ENCODE peak calls at places on chromosomes 5 and 9, in six cellular contexts. One of them, this sample, is unnamed. For H3K4me1, the result is how much of the 10 kb centered on the place peaks cover.

GRCh38 chr5:68421667-68422220 is 206.2 kb downstream of the PIK3R1 start:
- DNase-seq in A549: no peak
- DNase-seq in heart left ventricle: no peak
- DNase-seq in fibroblast of lung: no peak
- DNase-seq in upper lobe of right lung: no peak
- DNase-seq in left lung: no peak
- DNase-seq in this sample: no peak

GRCh38 chr5:111147502-111147901 is 55.4 kb downstream of the WDR36 start:
- DNase-seq in A549: no peak
- DNase-seq in heart left ventricle: no peak
- DNase-seq in left lung: no peak
- DNase-seq in upper lobe of right lung: no peak
- DNase-seq in fibroblast of lung: no peak
- DNase-seq in this sample: no peak

GRCh38 chr5:67244345-67244793 is 47.8 kb upstream of the CD180 start:
- DNase-seq in fibroblast of lung: no peak
- DNase-seq in heart left ventricle: peak
- DNase-seq in A549: no peak
- DNase-seq in upper lobe of right lung: no peak
- DNase-seq in left lung: no peak
- DNase-seq in this sample: no peak

GRCh38 chr5:78879541-78879940 is 105.6 kb downstream of the ARSB start:
- DNase-seq in fibroblast of lung: peak
- DNase-seq in left lung: no peak
- DNase-seq in heart left ventricle: no peak
- DNase-seq in A549: no peak
- DNase-seq in upper lobe of right lung: no peak
- DNase-seq in this sample: no peak

GRCh38 chr5:173547579-173547978 is 68.9 kb downstream of the BOD1 start:
- DNase-seq in A549: no peak
- DNase-seq in fibroblast of lung: peak
- DNase-seq in upper lobe of right lung: no peak
- DNase-seq in heart left ventricle: no peak
- DNase-seq in left lung: no peak
- DNase-seq in this sample: no peak

GRCh38 chr5:122492675-122493074 is 180.6 kb downstream of the SNCAIP start:
- DNase-seq in upper lobe of right lung: no peak
- DNase-seq in A549: peak
- DNase-seq in left lung: no peak
- DNase-seq in heart left ventricle: no peak
- DNase-seq in fibroblast of lung: peak
- DNase-seq in this sample: no peak

GRCh38 chr9:112913326-112913725 is 22.6 kb upstream of the SLC46A2 start:
- DNase-seq in upper lobe of right lung: no peak
- DNase-seq in A549: no peak
- DNase-seq in left lung: no peak
- DNase-seq in fibroblast of lung: no peak
- DNase-seq in heart left ventricle: no peak
- DNase-seq in this sample: no peak

GRCh38 chr5:119282628-119283027 is 73.2 kb upstream of the TNFAIP8 start:
- DNase-seq in heart left ventricle: no peak
- DNase-seq in A549: no peak
- DNase-seq in upper lobe of right lung: no peak
- DNase-seq in left lung: no peak
- DNase-seq in fibroblast of lung: no peak
- DNase-seq in this sample: no peak

GRCh38 chr9:76206821-76207220 is 187.4 kb downstream of the RFK start:
- DNase-seq in left lung: no peak
- DNase-seq in A549: no peak
- DNase-seq in fibroblast of lung: no peak
- DNase-seq in heart left ventricle: no peak
- DNase-seq in upper lobe of right lung: no peak
- DNase-seq in this sample: no peak

GRCh38 chr9:17453751-17454150 is 125.1 kb upstream of the SH3GL2 start:
- DNase-seq in upper lobe of right lung: no peak
- DNase-seq in fibroblast of lung: no peak
- DNase-seq in A549: no peak
- DNase-seq in left lung: no peak
- DNase-seq in heart left ventricle: no peak
- DNase-seq in this sample: no peak

GRCh38 chr5:151448038-151448985 is 909 bp downstream of the SLC36A1 start:
- DNase-seq in left lung: no peak
- DNase-seq in A549: peak
- DNase-seq in heart left ventricle: no peak
- DNase-seq in fibroblast of lung: peak
- DNase-seq in upper lobe of right lung: no peak
- DNase-seq in this sample: no peak

GRCh38 chr5:95080456-95080855 is 204.4 kb downstream of the MCTP1 start:
- DNase-seq in A549: no peak
- DNase-seq in fibroblast of lung: peak
- DNase-seq in left lung: no peak
- DNase-seq in heart left ventricle: no peak
- DNase-seq in upper lobe of right lung: no peak
- DNase-seq in this sample: no peak

GRCh38 chr9:81588148-81588874 is 101.0 kb downstream of the TLE1 start:
- DNase-seq in A549: peak
- DNase-seq in heart left ventricle: no peak
- DNase-seq in upper lobe of right lung: no peak
- DNase-seq in left lung: peak
- DNase-seq in fibroblast of lung: peak
- DNase-seq in this sample: peak

GRCh38 chr9:5446451-5447236 is 3.7 kb upstream of the CD274 start:
- DNase-seq in heart left ventricle: no peak
- DNase-seq in fibroblast of lung: no peak
- DNase-seq in A549: no peak
- DNase-seq in upper lobe of right lung: no peak
- DNase-seq in left lung: no peak
- DNase-seq in this sample: no peak

GRCh38 chr5:1666812-1667588 is 132.6 kb downstream of the MRPL36 start:
- DNase-seq in upper lobe of right lung: peak
- DNase-seq in left lung: no peak
- DNase-seq in A549: peak
- DNase-seq in fibroblast of lung: no peak
- DNase-seq in heart left ventricle: no peak
- DNase-seq in this sample: no peak

GRCh38 chr5:132397224-132397623 is 27.7 kb downstream of the SLC22A5 start:
- DNase-seq in heart left ventricle: no peak
- DNase-seq in upper lobe of right lung: no peak
- DNase-seq in A549: no peak
- DNase-seq in left lung: no peak
- DNase-seq in fibroblast of lung: no peak
- DNase-seq in this sample: no peak

GRCh38 chr5:137933491-137933911 is 44.2 kb downstream of the PKD2L2 start:
- DNase-seq in A549: no peak
- DNase-seq in left lung: no peak
- DNase-seq in upper lobe of right lung: no peak
- DNase-seq in fibroblast of lung: no peak
- DNase-seq in heart left ventricle: no peak
- DNase-seq in this sample: no peak

GRCh38 chr5:122129332-122129731 is at the start of gene ZNF474:
- DNase-seq in upper lobe of right lung: no peak
- DNase-seq in heart left ventricle: peak
- DNase-seq in left lung: peak
- DNase-seq in A549: peak
- DNase-seq in fibroblast of lung: peak
- DNase-seq in this sample: no peak

GRCh38 chr9:24939099-24939850 is 393.6 kb upstream of the IZUMO3 start:
- DNase-seq in left lung: no peak
- DNase-seq in A549: no peak
- DNase-seq in upper lobe of right lung: no peak
- DNase-seq in fibroblast of lung: no peak
- DNase-seq in heart left ventricle: no peak
- DNase-seq in this sample: no peak

GRCh38 chr5:17261075-17261474 is 43.6 kb downstream of the BASP1 start:
- DNase-seq in left lung: no peak
- DNase-seq in fibroblast of lung: no peak
- DNase-seq in A549: no peak
- DNase-seq in heart left ventricle: no peak
- DNase-seq in upper lobe of right lung: no peak
- DNase-seq in this sample: no peak

GRCh38 chr5:114449836-114450515 is 88.1 kb downstream of the KCNN2 start:
- DNase-seq in fibroblast of lung: peak
- DNase-seq in left lung: peak
- DNase-seq in A549: peak
- DNase-seq in upper lobe of right lung: peak
- DNase-seq in heart left ventricle: peak
- DNase-seq in this sample: peak

GRCh38 chr9:124812401-124813016 is 35.6 kb downstream of the OLFML2A start:
- DNase-seq in left lung: peak
- DNase-seq in heart left ventricle: no peak
- DNase-seq in A549: peak
- DNase-seq in upper lobe of right lung: no peak
- DNase-seq in fibroblast of lung: peak
- DNase-seq in this sample: no peak

GRCh38 chr5:113381791-113382190 is 53.0 kb downstream of the TSSK1B start:
- DNase-seq in upper lobe of right lung: no peak
- DNase-seq in A549: no peak
- DNase-seq in fibroblast of lung: no peak
- DNase-seq in heart left ventricle: no peak
- DNase-seq in left lung: no peak
- DNase-seq in this sample: no peak

GRCh38 chr9:34884732-34885131 is 73.4 kb upstream of the PHF24 start:
- DNase-seq in heart left ventricle: no peak
- DNase-seq in upper lobe of right lung: no peak
- DNase-seq in fibroblast of lung: no peak
- DNase-seq in A549: no peak
- DNase-seq in left lung: no peak
- DNase-seq in this sample: no peak

GRCh38 chr5:131274341-131275063 is 10.6 kb downstream of the CDC42SE2 start:
- DNase-seq in upper lobe of right lung: no peak
- DNase-seq in heart left ventricle: no peak
- DNase-seq in fibroblast of lung: no peak
- DNase-seq in left lung: no peak
- DNase-seq in A549: no peak
- DNase-seq in this sample: no peak
- H3K4me1 ChIP-seq in upper lobe of right lung: under half
- H3K4me1 ChIP-seq in heart left ventricle: under half
- H3K4me1 ChIP-seq in fibroblast of lung: under half
- H3K4me1 ChIP-seq in left lung: under half
- H3K4me1 ChIP-seq in A549: under half
- H3K4me1 ChIP-seq in this sample: under half

DNA sequence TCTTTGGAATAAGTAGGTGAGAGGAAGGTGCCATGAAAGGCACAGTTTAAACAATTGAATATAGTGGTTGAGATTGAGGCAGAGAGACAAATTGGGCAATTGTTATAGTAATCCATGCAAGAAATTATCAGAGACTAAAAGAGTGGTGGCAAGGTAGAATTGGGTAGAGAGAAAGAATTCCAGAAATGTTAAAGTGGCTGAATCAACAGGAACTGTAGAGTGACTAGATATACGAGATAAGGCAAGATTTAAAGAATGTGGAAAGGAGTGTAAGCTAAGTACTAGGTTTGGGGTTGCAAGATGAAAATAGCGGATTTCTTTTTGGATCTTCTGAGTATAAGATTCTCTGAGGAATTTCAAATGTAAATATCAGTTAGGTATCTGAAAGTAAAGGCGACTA is 285.2 kb downstream of the DMRTA1 start:
- DNase-seq in left lung: no peak
- DNase-seq in A549: no peak
- DNase-seq in fibroblast of lung: no peak
- DNase-seq in heart left ventricle: no peak
- DNase-seq in upper lobe of right lung: no peak
- DNase-seq in this sample: no peak
- TF ChIP-seq CTCF in left lung: no peak
- TF ChIP-seq CTCF in A549: no peak
- TF ChIP-seq CTCF in fibroblast of lung: no peak
- TF ChIP-seq CTCF in heart left ventricle: no peak
- TF ChIP-seq CTCF in upper lobe of right lung: no peak
- TF ChIP-seq CTCF in this sample: no peak

DNA sequence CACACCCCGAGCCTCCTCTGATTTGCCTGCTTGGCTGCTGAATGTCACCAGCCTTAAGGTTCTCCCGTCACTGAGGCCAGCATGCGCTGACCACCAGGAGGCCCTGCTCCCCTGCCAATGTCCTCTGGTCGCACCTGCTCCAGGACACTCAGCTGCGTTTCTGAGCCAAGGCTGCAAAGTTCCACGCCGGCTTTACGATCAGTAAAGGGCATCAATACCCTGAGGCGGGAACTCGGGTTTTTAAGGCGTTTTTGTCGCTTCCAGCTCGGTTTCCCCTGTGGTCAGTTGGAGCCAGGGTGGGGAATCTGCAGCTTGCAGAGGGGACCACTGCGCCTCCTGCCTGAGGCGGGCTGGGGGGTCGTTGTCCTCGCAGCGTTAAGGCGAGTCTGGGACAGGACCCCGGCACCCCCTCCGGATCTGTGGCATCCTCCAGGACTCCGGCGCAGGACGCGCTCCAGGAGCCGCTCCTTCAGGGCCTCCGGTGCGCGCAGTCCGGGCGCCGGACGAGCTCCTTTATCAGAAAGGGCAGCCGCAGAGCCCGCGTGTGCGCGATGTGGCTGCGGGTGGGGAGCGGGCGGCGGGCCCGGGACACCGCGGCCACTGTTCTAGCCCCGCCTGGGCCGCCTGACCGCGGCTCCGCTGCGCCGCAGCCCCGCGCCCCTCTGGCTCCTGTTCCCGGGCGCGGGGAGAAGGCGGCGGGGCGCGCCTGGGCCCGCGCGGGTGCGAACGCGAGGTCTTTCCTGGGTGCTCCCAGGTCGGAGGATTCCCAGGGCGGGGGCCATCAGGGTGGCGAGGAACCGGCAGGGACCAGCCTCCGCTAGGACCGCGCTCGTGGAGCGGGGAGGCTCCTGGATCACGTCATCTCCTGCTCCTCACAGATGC is 24.2 kb upstream of the FLT4 start:
- DNase-seq in left lung: no peak
- DNase-seq in fibroblast of lung: no peak
- DNase-seq in A549: no peak
- DNase-seq in heart left ventricle: no peak
- DNase-seq in upper lobe of right lung: no peak
- DNase-seq in this sample: no peak
- H3K4me3 ChIP-seq in left lung: no peak
- H3K4me3 ChIP-seq in fibroblast of lung: no peak
- H3K4me3 ChIP-seq in A549: no peak
- H3K4me3 ChIP-seq in heart left ventricle: no peak
- H3K4me3 ChIP-seq in upper lobe of right lung: no peak
- H3K4me3 ChIP-seq in this sample: peak

DNA sequence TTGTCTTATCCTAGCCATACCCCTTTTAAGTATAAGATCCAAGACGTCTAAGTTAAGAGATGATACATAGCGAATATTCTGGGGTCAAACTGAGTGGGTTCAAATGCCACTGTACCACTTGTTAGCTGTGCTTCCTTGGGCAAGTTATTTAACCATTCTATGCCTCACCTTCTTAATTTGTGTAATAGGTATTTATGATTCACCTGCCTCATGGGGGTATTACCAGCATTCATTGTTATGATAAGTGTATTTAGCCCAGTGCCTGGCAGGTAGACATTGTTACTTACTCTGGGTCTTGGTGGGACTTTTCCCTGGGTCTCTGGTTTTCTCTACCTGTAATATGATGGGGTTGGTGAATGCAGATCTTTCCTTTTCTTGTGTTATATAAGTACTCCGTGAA is 3.8 kb downstream of the LARP1 start:
- DNase-seq in upper lobe of right lung: no peak
- DNase-seq in left lung: no peak
- DNase-seq in fibroblast of lung: no peak
- DNase-seq in A549: no peak
- DNase-seq in heart left ventricle: no peak
- DNase-seq in this sample: no peak
- H3K4me1 ChIP-seq in upper lobe of right lung: half or more
- H3K4me1 ChIP-seq in left lung: under half
- H3K4me1 ChIP-seq in fibroblast of lung: under half
- H3K4me1 ChIP-seq in A549: under half
- H3K4me1 ChIP-seq in heart left ventricle: under half
- H3K4me1 ChIP-seq in this sample: half or more